ENCODE peak calls at places on chromosomes 6 and 20, in five cellular contexts. One of them, this sample, is unnamed.
A peak's percentile ranks its signal among the peaks of the same experiment; 100 is the strongest.

GRCh38 chr6:43247115-43247999 is 4.1 kb downstream of the TTBK1 start:
- DNase-seq in body of pancreas: peak; percentile 78
- DNase-seq in GM06990: peak; percentile 83
- DNase-seq in HCT116: peak; percentile 24
- DNase-seq in RWPE1: peak; percentile 81
- DNase-seq in this sample: peak; percentile 97

GRCh38 chr6:140494321-140495085 is 1120.1 kb upstream of the CITED2 start:
- DNase-seq in body of pancreas: no peak
- DNase-seq in GM06990: no peak
- DNase-seq in HCT116: no peak
- DNase-seq in RWPE1: no peak
- DNase-seq in this sample: no peak

GRCh38 chr6:7697820-7698623 is 27.9 kb upstream of the BMP6 start:
- DNase-seq in body of pancreas: no peak
- DNase-seq in GM06990: peak; percentile 11
- DNase-seq in HCT116: no peak
- DNase-seq in RWPE1: peak; percentile 60
- DNase-seq in this sample: no peak

GRCh38 chr6:36656441-36656840 is 22.1 kb upstream of the CDKN1A start:
- DNase-seq in body of pancreas: no peak
- DNase-seq in GM06990: no peak
- DNase-seq in HCT116: no peak
- DNase-seq in RWPE1: no peak
- DNase-seq in this sample: no peak

GRCh38 chr6:119966484-119966883 is 616.9 kb upstream of the MAN1A1 start:
- DNase-seq in body of pancreas: no peak
- DNase-seq in GM06990: no peak
- DNase-seq in HCT116: no peak
- DNase-seq in RWPE1: no peak
- DNase-seq in this sample: no peak

GRCh38 chr20:36396340-36396739 is 90.2 kb downstream of the DLGAP4 start:
- DNase-seq in body of pancreas: no peak
- DNase-seq in GM06990: no peak
- DNase-seq in HCT116: no peak
- DNase-seq in RWPE1: no peak
- DNase-seq in this sample: no peak

GRCh38 chr6:101626264-101626663 is 232.8 kb downstream of the GRIK2 start:
- DNase-seq in body of pancreas: no peak
- DNase-seq in GM06990: no peak
- DNase-seq in HCT116: no peak
- DNase-seq in RWPE1: no peak
- DNase-seq in this sample: no peak

GRCh38 chr6:163834226-163834970 is 419.9 kb downstream of the QKI start:
- DNase-seq in body of pancreas: no peak
- DNase-seq in GM06990: no peak
- DNase-seq in HCT116: no peak
- DNase-seq in RWPE1: no peak
- DNase-seq in this sample: no peak

GRCh38 chr20:41359541-41360011 is 7.0 kb downstream of the EMILIN3 start:
- DNase-seq in body of pancreas: no peak
- DNase-seq in GM06990: no peak
- DNase-seq in HCT116: no peak
- DNase-seq in RWPE1: no peak
- DNase-seq in this sample: no peak

GRCh38 chr20:58777657-58778056 is 73.0 kb downstream of the GNAS-AS1 start:
- DNase-seq in body of pancreas: no peak
- DNase-seq in GM06990: no peak
- DNase-seq in HCT116: no peak
- DNase-seq in RWPE1: no peak
- DNase-seq in this sample: no peak

GRCh38 chr6:37546141-37546871 is 46.6 kb upstream of the CCDC167 start:
- DNase-seq in body of pancreas: no peak
- DNase-seq in GM06990: no peak
- DNase-seq in HCT116: no peak
- DNase-seq in RWPE1: no peak
- DNase-seq in this sample: no peak

GRCh38 chr6:159871241-159871640 is 19.5 kb upstream of the MAS1 start:
- DNase-seq in body of pancreas: no peak
- DNase-seq in GM06990: no peak
- DNase-seq in HCT116: no peak
- DNase-seq in RWPE1: no peak
- DNase-seq in this sample: no peak

GRCh38 chr6:117907600-117908245 is 659 bp downstream of the SLC35F1 start:
- DNase-seq in body of pancreas: peak; percentile 29
- DNase-seq in GM06990: peak; percentile 6
- DNase-seq in HCT116: no peak
- DNase-seq in RWPE1: no peak
- DNase-seq in this sample: peak; percentile 49

GRCh38 chr6:117909638-117910037 is 2.6 kb downstream of the SLC35F1 start:
- DNase-seq in body of pancreas: no peak
- DNase-seq in GM06990: no peak
- DNase-seq in HCT116: no peak
- DNase-seq in RWPE1: no peak
- DNase-seq in this sample: no peak

GRCh38 chr6:117906454-117906904 is 585 bp upstream of the SLC35F1 start:
- DNase-seq in body of pancreas: no peak
- DNase-seq in GM06990: no peak
- DNase-seq in HCT116: no peak
- DNase-seq in RWPE1: no peak
- DNase-seq in this sample: peak; percentile 46

GRCh38 chr6:117908246-117909107 is 1.4 kb downstream of the SLC35F1 start:
- DNase-seq in body of pancreas: peak; percentile 18
- DNase-seq in GM06990: no peak
- DNase-seq in HCT116: no peak
- DNase-seq in RWPE1: no peak
- DNase-seq in this sample: no peak

GRCh38 chr6:117906905-117907599 is at the start of gene SLC35F1:
- DNase-seq in body of pancreas: peak; percentile 52
- DNase-seq in GM06990: peak; percentile 36
- DNase-seq in HCT116: no peak
- DNase-seq in RWPE1: peak; percentile 17
- DNase-seq in this sample: peak; percentile 78
- TF ChIP-seq CTCF in body of pancreas: peak; percentile 27
- TF ChIP-seq CTCF in GM06990: peak; percentile 60
- TF ChIP-seq CTCF in HCT116: no peak
- TF ChIP-seq CTCF in RWPE1: peak; percentile 22
- TF ChIP-seq CTCF in this sample: peak; percentile 55

DNA sequence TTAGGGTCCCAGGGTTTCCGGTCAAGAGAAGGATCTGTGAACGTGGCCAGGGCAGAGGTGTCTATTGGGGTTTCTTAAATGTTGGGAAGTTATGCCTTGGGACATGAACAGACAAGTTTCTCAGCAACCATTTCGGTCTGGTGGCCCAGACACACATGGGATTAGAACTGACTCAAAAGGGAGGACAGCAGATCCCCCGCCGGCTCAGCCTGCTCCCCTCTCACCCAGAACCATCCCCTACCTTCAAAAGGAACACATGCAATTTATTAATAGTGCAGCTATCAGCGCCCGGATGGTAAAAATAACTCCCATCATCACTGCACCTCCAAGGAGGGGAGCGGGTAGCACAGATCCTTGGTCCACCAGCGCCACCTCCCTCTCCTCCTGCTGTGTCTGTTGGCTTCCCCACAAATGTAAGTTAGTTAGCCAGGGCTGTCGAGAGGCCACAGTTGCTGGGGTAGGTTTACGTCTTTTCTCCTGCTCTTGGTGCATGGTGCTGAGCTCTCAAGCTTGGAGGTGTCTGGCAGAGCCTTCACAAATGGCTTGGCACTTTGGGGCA is 77.1 kb downstream of the TRAM2 start:
- DNase-seq in body of pancreas: no peak
- DNase-seq in GM06990: no peak
- DNase-seq in HCT116: no peak
- DNase-seq in RWPE1: no peak
- DNase-seq in this sample: no peak
- TF ChIP-seq CTCF in body of pancreas: no peak
- TF ChIP-seq CTCF in GM06990: no peak
- TF ChIP-seq CTCF in HCT116: no peak
- TF ChIP-seq CTCF in RWPE1: no peak
- TF ChIP-seq CTCF in this sample: no peak

GRCh38 chr20:18496042-18496441 is 983 bp downstream of the RBBP9 start:
- DNase-seq in body of pancreas: no peak
- DNase-seq in GM06990: no peak
- DNase-seq in HCT116: no peak
- DNase-seq in RWPE1: no peak
- DNase-seq in this sample: no peak

GRCh38 chr20:18497603-18498002 is 578 bp upstream of the RBBP9 start:
- DNase-seq in body of pancreas: no peak
- DNase-seq in GM06990: no peak
- DNase-seq in HCT116: no peak
- DNase-seq in RWPE1: no peak
- DNase-seq in this sample: no peak

DNA sequence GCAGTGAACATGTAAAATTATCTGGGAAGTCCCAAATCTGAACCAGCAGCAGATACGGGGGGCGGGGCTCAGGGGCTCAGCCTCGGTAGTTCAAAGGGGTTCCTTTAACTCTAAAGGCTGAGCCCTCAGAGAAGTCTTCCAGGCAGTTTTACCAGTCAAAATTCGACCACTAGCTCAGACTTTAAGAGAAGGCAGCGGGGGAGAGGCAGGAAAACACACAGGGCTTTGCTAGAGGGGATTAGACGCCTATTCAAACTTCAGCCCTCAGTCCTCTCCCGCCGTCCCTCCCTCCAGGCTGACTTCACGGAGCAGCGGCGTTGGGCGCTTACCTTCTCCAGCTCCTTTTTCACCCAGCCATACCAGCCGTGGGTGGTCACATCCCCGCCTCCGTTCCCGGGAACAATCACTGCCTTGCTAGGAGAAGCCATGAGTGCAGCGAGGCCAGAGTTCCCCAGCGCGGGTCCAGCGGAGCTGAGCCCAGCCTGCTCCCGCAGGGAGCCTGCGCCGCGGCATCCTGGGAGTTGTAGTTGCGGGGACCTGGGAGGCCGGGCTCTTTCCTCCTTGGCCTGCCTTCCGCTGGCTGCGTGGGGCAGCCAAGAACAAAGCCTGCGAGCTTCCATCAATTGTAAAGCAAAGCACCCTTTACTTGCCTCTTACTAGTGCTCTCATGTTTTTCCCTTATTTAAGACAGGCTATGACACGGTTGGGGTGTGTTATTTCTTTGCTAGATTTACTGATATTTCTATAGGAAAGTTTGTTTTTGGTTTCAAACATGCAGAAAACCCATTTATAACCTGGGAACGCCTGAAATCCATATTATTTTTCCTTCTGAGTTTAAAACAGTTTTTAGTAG is at the start of gene RBBP9:
- DNase-seq in body of pancreas: peak; percentile 85
- DNase-seq in GM06990: peak; percentile 81
- DNase-seq in HCT116: peak; percentile 56
- DNase-seq in RWPE1: peak; percentile 83
- DNase-seq in this sample: peak; percentile 82
- TF ChIP-seq CTCF in body of pancreas: no peak
- TF ChIP-seq CTCF in GM06990: no peak
- TF ChIP-seq CTCF in HCT116: no peak
- TF ChIP-seq CTCF in RWPE1: no peak
- TF ChIP-seq CTCF in this sample: no peak

DNA sequence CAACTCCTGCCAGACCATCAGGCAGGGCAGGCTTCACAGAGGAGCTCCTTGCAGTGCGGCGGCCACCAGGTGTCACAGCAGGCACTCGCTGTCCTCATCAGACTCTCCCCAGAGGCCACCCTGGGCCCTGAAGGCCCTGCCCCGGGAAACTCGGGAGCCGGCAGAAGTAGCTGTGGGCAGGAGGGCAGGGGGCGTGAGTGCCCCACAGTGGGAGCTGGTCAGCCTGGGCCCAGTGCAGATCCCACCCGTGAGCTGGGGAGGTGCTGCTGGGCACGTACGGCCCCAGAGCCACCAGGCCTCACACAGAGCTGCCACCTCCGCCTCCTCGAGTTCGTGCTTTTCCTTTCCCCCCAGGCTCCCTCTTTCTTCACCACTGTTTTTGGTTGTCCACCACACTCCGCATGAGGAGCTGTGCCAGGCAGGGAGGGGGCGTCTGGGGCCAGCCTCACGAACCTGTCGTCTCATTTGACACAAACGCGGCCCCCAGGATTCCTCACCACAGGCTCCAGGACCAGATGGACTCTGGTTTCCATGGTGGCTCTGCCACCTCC is 33.8 kb downstream of the FRMD1 start:
- DNase-seq in body of pancreas: no peak
- DNase-seq in GM06990: no peak
- DNase-seq in HCT116: no peak
- DNase-seq in RWPE1: no peak
- DNase-seq in this sample: no peak
- TF ChIP-seq CTCF in body of pancreas: no peak
- TF ChIP-seq CTCF in GM06990: no peak
- TF ChIP-seq CTCF in HCT116: no peak
- TF ChIP-seq CTCF in RWPE1: no peak
- TF ChIP-seq CTCF in this sample: no peak

GRCh38 chr20:4229415-4229814 is 214.1 kb upstream of the RNF24 start:
- DNase-seq in body of pancreas: no peak
- DNase-seq in GM06990: no peak
- DNase-seq in HCT116: no peak
- DNase-seq in RWPE1: no peak
- DNase-seq in this sample: no peak

GRCh38 chr20:4226330-4227084 is 211.1 kb upstream of the RNF24 start:
- DNase-seq in body of pancreas: no peak
- DNase-seq in GM06990: no peak
- DNase-seq in HCT116: no peak
- DNase-seq in RWPE1: no peak
- DNase-seq in this sample: no peak

GRCh38 chr20:4230185-4230584 is 214.8 kb upstream of the RNF24 start:
- DNase-seq in body of pancreas: no peak
- DNase-seq in GM06990: no peak
- DNase-seq in HCT116: no peak
- DNase-seq in RWPE1: no peak
- DNase-seq in this sample: no peak

GRCh38 chr20:4225778-4226177 is 210.4 kb upstream of the RNF24 start:
- DNase-seq in body of pancreas: no peak
- DNase-seq in GM06990: no peak
- DNase-seq in HCT116: no peak
- DNase-seq in RWPE1: peak; percentile 51
- DNase-seq in this sample: no peak

DNA sequence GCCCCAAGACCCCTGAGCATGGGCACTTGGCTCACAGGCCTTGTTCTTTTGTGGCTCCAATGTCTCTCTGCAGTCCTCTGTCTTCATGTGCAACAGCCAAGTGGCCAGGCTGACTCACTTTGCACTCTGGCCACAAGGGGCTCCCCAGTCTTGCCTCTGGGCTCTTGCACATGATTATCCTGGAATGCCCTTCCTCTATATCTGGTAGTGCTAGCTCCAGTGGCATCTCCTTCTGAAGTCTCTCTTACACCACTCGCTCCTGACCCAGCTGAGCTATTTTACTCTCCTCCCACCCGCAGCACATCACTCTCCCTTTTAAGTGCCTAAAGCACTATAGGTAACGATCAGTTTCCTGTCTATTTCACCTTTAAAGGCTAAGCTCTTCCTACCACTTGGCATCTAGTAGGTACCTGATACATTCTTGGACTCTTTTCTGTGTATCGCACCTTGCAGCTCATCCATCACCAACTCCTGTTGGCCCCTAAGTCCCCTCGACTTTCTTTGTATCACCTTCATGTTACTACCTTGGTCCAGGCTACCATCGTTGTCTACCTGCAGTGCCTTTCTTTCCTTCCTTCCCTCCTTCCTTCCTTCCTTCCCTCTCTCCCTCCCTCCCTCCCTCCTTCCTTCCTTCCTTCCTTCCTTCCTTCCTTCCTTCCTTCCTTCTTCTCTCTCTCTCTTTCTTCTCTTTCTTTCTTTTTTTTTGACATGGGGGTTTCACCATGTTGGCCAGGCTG is 211.9 kb upstream of the RNF24 start:
- DNase-seq in body of pancreas: no peak
- DNase-seq in GM06990: no peak
- DNase-seq in HCT116: no peak
- DNase-seq in RWPE1: peak; percentile 31
- DNase-seq in this sample: no peak
- TF ChIP-seq CTCF in body of pancreas: no peak
- TF ChIP-seq CTCF in GM06990: peak; percentile 58
- TF ChIP-seq CTCF in HCT116: peak; percentile 75
- TF ChIP-seq CTCF in RWPE1: no peak
- TF ChIP-seq CTCF in this sample: peak; percentile 18

GRCh38 chr20:19791887-19792286 is 33.8 kb downstream of the RIN2 start:
- DNase-seq in body of pancreas: no peak
- DNase-seq in GM06990: no peak
- DNase-seq in HCT116: no peak
- DNase-seq in RWPE1: no peak
- DNase-seq in this sample: no peak
- TF ChIP-seq CTCF in body of pancreas: no peak
- TF ChIP-seq CTCF in GM06990: no peak
- TF ChIP-seq CTCF in HCT116: no peak
- TF ChIP-seq CTCF in RWPE1: no peak
- TF ChIP-seq CTCF in this sample: no peak

This sample was measured in GM20000.